ENCODE peak calls at places on chromosome 1, in five cellular contexts. One of them, this sample, is unnamed.

GRCh38 chr1:29972664-29973063 is 736.3 kb downstream of the PTPRU start:
- DNase-seq in RCC 7860: no peak
- DNase-seq in HFFc6: no peak
- DNase-seq in activated CD8-positive, alpha-beta memory T cell treated with anti-CD3 and anti-CD28 coated beads for 4 hours: no peak
- DNase-seq in mesendoderm: no peak
- DNase-seq in this sample: no peak

GRCh38 chr1:29540801-29541357 is 304.6 kb downstream of the PTPRU start:
- DNase-seq in HFFc6: no peak
- DNase-seq in activated CD8-positive, alpha-beta memory T cell treated with anti-CD3 and anti-CD28 coated beads for 4 hours: no peak
- DNase-seq in RCC 7860: no peak
- DNase-seq in mesendoderm: no peak
- DNase-seq in this sample: no peak

GRCh38 chr1:148318123-148318899 is 164.8 kb downstream of the PPIAL4G start:
- DNase-seq in RCC 7860: no peak
- DNase-seq in HFFc6: no peak
- DNase-seq in activated CD8-positive, alpha-beta memory T cell treated with anti-CD3 and anti-CD28 coated beads for 4 hours: peak; percentile 43
- DNase-seq in mesendoderm: peak; percentile 59
- DNase-seq in this sample: no peak

GRCh38 chr1:159869173-159869572 is 6.7 kb upstream of the VSIG8 start:
- DNase-seq in mesendoderm: no peak
- DNase-seq in HFFc6: peak; percentile 68
- DNase-seq in RCC 7860: peak; percentile 90
- DNase-seq in activated CD8-positive, alpha-beta memory T cell treated with anti-CD3 and anti-CD28 coated beads for 4 hours: no peak
- DNase-seq in this sample: no peak

GRCh38 chr1:87942165-87942564 is 613.5 kb downstream of the LMO4 start:
- DNase-seq in activated CD8-positive, alpha-beta memory T cell treated with anti-CD3 and anti-CD28 coated beads for 4 hours: no peak
- DNase-seq in HFFc6: peak; percentile 36
- DNase-seq in mesendoderm: peak; percentile 2
- DNase-seq in RCC 7860: no peak
- DNase-seq in this sample: no peak

GRCh38 chr1:228101994-228102790 is 933 bp downstream of the C1orf35 start:
- DNase-seq in HFFc6: no peak
- DNase-seq in RCC 7860: no peak
- DNase-seq in mesendoderm: peak; percentile 64
- DNase-seq in activated CD8-positive, alpha-beta memory T cell treated with anti-CD3 and anti-CD28 coated beads for 4 hours: no peak
- DNase-seq in this sample: no peak

GRCh38 chr1:89942825-89943658 is 51.9 kb upstream of the ZNF326 start:
- DNase-seq in HFFc6: peak; percentile 53
- DNase-seq in RCC 7860: no peak
- DNase-seq in mesendoderm: peak; percentile 57
- DNase-seq in activated CD8-positive, alpha-beta memory T cell treated with anti-CD3 and anti-CD28 coated beads for 4 hours: no peak
- DNase-seq in this sample: no peak

GRCh38 chr1:83901547-83902155 is 97.3 kb downstream of the TTLL7 start:
- DNase-seq in RCC 7860: peak; percentile 86
- DNase-seq in mesendoderm: no peak
- DNase-seq in activated CD8-positive, alpha-beta memory T cell treated with anti-CD3 and anti-CD28 coated beads for 4 hours: no peak
- DNase-seq in HFFc6: peak; percentile 88
- DNase-seq in this sample: no peak

GRCh38 chr1:53110370-53111072 is 31.9 kb downstream of the SLC1A7 start:
- DNase-seq in HFFc6: peak; percentile 78
- DNase-seq in mesendoderm: no peak
- DNase-seq in activated CD8-positive, alpha-beta memory T cell treated with anti-CD3 and anti-CD28 coated beads for 4 hours: no peak
- DNase-seq in RCC 7860: no peak
- DNase-seq in this sample: peak; percentile 49

This sample was measured in retinal pigment epithelial cell.